ENCODE peak calls at places on chromosome 4, in four cellular contexts. Y is fibroblast of the conjunctiva, T is GM13977, S is mesendoderm. I is an unnamed sample.

GRCh38 chr4:154024097-154024496 is 235.2 kb upstream of the SFRP2 start:
- DNase-seq in Y (no peak), S (peak; percentile 48), T (no peak), I (no peak)

GRCh38 chr4:175339100-175339707 is 421.0 kb downstream of the ADAM29 start:
- DNase-seq in T (no peak), Y (no peak), S (no peak), I (peak; percentile 21)

GRCh38 chr4:54384563-54384962 is 155.5 kb downstream of the PDGFRA start:
- DNase-seq in Y (peak; percentile 17), T (no peak), S (peak; percentile 33), I (peak; percentile 42)

GRCh38 chr4:145531193-145531592 is 49.5 kb downstream of the SMAD1 start:
- DNase-seq in T (no peak), Y (no peak), S (no peak), I (no peak)

GRCh38 chr4:138835833-138836521 is 179.6 kb upstream of the NOCT start:
- DNase-seq in Y (peak; percentile 14), T (no peak), S (no peak), I (no peak)

GRCh38 chr4:98746936-98747658 is 88.7 kb upstream of the TSPAN5 start:
- DNase-seq in T (no peak), Y (no peak), S (no peak), I (no peak)

GRCh38 chr4:117434424-117434823 is 349.0 kb upstream of the TRAM1L1 start:
- DNase-seq in S (no peak), Y (no peak), T (no peak), I (no peak)

GRCh38 chr4:174550541-174550940 is 28.3 kb upstream of the HPGD start:
- DNase-seq in Y (no peak), T (no peak), S (peak; percentile 81), I (no peak)

GRCh38 chr4:158161561-158162354 is 11.1 kb downstream of the GASK1B start:
- DNase-seq in T (no peak), S (peak; percentile 52), Y (peak; percentile 18), I (peak; percentile 63)

GRCh38 chr4:98623126-98623802 is 35.1 kb downstream of the TSPAN5 start:
- DNase-seq in S (no peak), Y (no peak), T (no peak), I (no peak)

GRCh38 chr4:120843840-120844527 is 78.5 kb downstream of the PRDM5 start:
- DNase-seq in S (peak; percentile 62), T (no peak), Y (no peak), I (no peak)

GRCh38 chr4:106497271-106497670 is 128.7 kb upstream of the GIMD1 start:
- DNase-seq in S (no peak), Y (no peak), T (no peak), I (no peak)

I was measured in MG63.